ENCODE peak calls at places on chromosome 12, in eight cellular contexts. D, K, A, V, J, N, X and H are unnamed samples.

GRCh38 chr12:20885116-20885515 is 74.6 kb downstream of the SLCO1B3 start:
- DNase-seq in A (no peak), D (no peak), X (no peak), K (no peak), N (no peak), J (no peak), V (no peak), H (no peak)

GRCh38 chr12:95397566-95397965 is 76.4 kb upstream of the METAP2 start:
- DNase-seq in N (no peak), K (no peak), J (no peak), A (no peak), D (no peak), V (no peak), X (no peak), H (no peak)

GRCh38 chr12:57456737-57457490 is 1.8 kb downstream of the INHBE start:
- DNase-seq in A (no peak), X (no peak), J (no peak), V (no peak), D (no peak), N (no peak), K (no peak), H (no peak)

GRCh38 chr12:118357327-118358007 is 15.2 kb downstream of the TAOK3 start:
- DNase-seq in D (no peak), J (no peak), K (no peak), A (peak), N (no peak), V (no peak), X (no peak), H (no peak)

GRCh38 chr12:105454688-105455087 is 124.2 kb downstream of the C12orf75 start:
- DNase-seq in A (no peak), V (no peak), J (no peak), X (no peak), N (no peak), K (no peak), D (no peak), H (no peak)

GRCh38 chr12:106766393-106766826 is 8.1 kb upstream of the RIC8B start:
- DNase-seq in K (no peak), V (no peak), N (no peak), X (no peak), D (no peak), A (no peak), J (peak), H (no peak)

GRCh38 chr12:48015954-48016353 is 11.7 kb upstream of the COL2A1 start:
- DNase-seq in K (no peak), N (no peak), A (no peak), X (no peak), V (no peak), J (no peak), D (no peak), H (no peak)

GRCh38 chr12:48007206-48007605 is 2.9 kb upstream of the COL2A1 start:
- DNase-seq in X (no peak), J (no peak), N (no peak), K (no peak), V (no peak), A (no peak), D (no peak), H (no peak)

GRCh38 chr12:116202940-116203339 is 74.6 kb downstream of the MED13L start:
- DNase-seq in J (no peak), D (no peak), V (no peak), K (no peak), A (no peak), N (no peak), X (no peak), H (no peak)

GRCh38 chr12:7108928-7109920 is at the start of gene C1RL:
- DNase-seq in V (peak), K (peak), A (peak), D (peak), N (peak), J (peak), X (peak), H (peak)

GRCh38 chr12:72586456-72586855 is 314.3 kb downstream of the TRHDE start:
- DNase-seq in V (peak), X (no peak), A (no peak), K (no peak), D (no peak), N (no peak), J (no peak), H (no peak)

GRCh38 chr12:120774169-120774916 is 48.7 kb downstream of the ACADS start:
- DNase-seq in N (no peak), J (no peak), D (no peak), A (no peak), X (no peak), K (no peak), V (no peak), H (no peak)

GRCh38 chr12:57452937-57453509 is 2.1 kb upstream of the INHBE start:
- DNase-seq in V (peak), J (peak), D (no peak), A (peak), X (no peak), N (peak), K (peak), H (no peak)

GRCh38 chr12:68007466-68007865 is 18.2 kb downstream of the IFNG-AS1 start:
- DNase-seq in V (no peak), X (no peak), N (no peak), A (no peak), K (no peak), D (no peak), J (no peak), H (no peak)

GRCh38 chr12:56151672-56152131 is 685 bp upstream of the MYL6B start:
- DNase-seq in X (peak), D (peak), A (peak), J (peak), K (peak), V (peak), N (peak), H (no peak)

GRCh38 chr12:47094804-47095203 is 15.0 kb upstream of the AMIGO2 start:
- DNase-seq in X (no peak), A (no peak), V (no peak), K (no peak), D (no peak), N (no peak), J (no peak), H (no peak)

GRCh38 chr12:109818900-109819500 is 14.2 kb downstream of the TRPV4 start:
- DNase-seq in K (peak), N (no peak), D (no peak), X (no peak), V (no peak), J (no peak), A (no peak), H (no peak)

GRCh38 chr12:31006416-31007152 is 67.1 kb upstream of the DDX11 start:
- DNase-seq in V (no peak), X (no peak), J (no peak), D (no peak), N (no peak), A (no peak), K (no peak), H (no peak)

DNA sequence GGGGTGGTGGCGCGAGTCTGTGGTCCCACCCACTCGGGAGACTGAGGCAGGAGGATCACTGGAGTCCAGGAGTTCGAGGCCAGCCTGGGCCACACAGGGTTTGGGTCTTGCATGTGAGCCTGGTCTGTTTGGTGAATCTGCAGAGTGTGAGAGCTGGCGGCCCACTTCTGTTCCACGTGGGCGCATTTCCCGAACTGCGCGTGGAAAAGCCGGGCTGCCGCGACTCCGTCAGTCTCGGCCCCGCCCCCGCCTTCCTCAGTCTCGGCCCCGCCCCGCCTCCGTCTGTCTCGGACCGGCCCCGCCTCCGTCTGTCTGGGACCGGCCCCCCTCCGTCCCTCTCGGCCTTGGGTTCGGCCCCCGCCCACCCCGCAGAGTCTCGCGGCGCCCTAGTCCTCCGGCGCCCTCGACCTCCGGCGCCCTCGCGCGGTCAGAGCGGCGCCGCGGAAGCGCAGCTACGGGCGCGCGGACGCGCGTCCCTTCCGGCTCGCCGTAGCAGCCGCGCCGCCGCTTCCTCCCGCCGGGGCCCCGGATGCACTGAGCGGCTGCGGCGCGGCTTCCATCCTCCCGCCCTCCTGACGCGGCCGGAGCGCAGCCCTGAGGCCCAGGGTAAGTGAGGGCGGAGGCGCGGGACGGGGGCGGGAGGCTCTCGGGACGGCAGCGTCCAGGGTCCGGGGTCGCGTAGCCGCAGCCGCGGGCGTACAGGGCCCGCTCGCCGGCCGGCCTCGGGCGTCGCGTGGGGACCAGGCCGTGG is at the start of gene EP400:
- DNase-seq in V (peak), A (peak), D (peak), K (peak), J (peak), X (peak), N (peak), H (peak)
- TF ChIP-seq CTCF in V (peak), A (peak), D (peak), K (peak), J (peak), X (peak), N (peak), H (peak)

GRCh38 chr12:5493018-5493417 is 61.1 kb downstream of the NTF3 start:
- DNase-seq in N (no peak), A (no peak), V (peak), X (no peak), K (no peak), D (no peak), J (no peak), H (no peak)
- TF ChIP-seq CTCF in N (peak), A (no peak), V (peak), X (no peak), K (no peak), D (no peak), J (no peak), H (peak)

DNA sequence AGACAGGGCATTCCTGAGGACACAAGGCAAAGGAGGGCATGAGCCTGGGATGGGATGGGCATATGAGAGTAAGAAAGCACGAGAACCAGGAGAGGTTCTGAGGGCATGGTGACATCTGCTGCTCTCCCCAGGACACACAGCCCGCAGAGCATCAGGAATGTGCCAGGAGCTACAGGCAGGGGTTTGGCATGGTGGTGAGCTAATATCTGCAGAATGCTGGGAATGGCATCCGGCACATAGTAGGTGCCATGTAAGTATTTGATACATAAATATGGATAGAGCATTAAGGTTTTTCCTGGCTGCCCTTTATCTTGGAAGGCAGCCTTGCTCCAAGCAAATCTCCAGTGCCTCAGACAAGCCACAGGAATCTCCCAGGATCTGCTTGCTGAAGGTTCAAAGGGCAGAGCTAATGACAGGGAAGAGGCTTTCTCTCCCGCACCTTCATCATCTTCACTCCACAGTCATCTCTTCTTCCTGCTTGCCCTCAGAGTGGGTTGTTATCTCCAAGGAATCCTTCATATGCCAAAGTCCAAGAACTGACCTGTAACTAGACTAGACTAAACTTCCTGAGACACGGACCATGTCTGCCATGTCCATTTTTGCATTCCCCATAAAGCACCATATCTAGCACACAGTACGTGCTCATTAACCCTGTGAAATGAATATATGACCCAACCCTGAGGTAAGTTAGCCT is 62.0 kb upstream of the SCN8A start:
- DNase-seq in D (no peak), X (no peak), J (no peak), A (no peak), K (no peak), V (no peak), N (no peak), H (no peak)
- TF ChIP-seq CTCF in D (no peak), X (no peak), J (no peak), A (no peak), K (no peak), V (no peak), N (no peak), H (no peak)

DNA sequence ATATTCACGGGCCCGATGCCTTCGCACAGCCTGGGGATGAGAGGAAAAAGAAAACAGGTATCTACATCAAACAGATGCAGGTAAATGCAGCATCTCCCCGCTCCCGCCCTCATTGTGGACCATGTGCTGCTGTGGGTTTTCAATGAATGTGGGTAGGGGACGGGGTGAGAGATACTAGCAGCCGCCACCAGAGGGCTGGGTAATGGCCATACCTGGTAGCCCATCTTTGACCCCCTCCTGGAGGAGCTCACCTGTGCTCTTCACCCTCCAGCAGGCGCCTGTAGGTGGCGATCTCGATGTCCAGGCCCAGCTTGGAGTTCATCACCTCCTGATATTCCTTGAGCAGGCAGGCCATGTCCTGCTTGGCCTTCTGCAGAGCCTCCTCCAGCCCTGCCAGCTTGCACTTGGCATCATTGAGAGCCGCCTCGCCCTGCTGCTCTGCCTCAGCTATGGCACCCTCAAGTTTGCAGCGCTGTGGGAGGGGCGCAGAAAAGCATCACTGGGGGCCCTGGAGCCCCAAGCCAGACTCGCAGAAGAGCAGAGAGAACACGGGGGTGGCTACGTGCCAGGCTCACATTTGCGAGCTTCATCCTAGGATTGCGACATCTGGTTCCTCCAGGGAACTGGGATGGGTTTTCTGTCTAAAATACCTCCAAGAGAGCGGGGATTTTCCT is 10.2 kb downstream of the KRT82 start:
- DNase-seq in D (no peak), J (no peak), X (no peak), N (no peak), K (peak), V (peak), A (peak), H (no peak)
- TF ChIP-seq CTCF in D (peak), J (no peak), X (no peak), N (peak), K (no peak), V (peak), A (peak), H (peak)

DNA sequence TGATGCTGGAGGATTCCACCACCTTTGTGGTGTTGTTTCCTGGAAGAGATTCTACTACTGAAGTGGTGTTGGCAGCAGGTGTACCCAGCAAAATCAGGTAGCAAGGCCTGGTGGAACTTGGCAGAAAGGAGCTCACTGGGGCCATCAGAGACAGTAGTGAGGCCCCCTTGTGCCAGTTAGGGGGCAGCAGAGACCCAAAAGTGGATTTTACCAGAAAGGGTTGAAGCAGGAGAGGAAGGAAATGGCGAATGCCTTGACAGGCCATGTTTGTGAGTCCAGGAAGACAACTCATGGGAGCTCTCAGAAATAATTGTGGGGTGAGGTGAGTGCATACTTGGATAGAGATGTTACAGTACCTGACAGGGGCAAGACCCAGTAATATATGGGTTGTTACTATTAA is 137.7 kb upstream of the FGD4 start:
- DNase-seq in A (no peak), V (peak), K (no peak), D (no peak), N (no peak), J (no peak), X (no peak), H (no peak)
- TF ChIP-seq CTCF in A (peak), V (peak), K (no peak), D (peak), N (no peak), J (no peak), X (no peak), H (peak)

DNA sequence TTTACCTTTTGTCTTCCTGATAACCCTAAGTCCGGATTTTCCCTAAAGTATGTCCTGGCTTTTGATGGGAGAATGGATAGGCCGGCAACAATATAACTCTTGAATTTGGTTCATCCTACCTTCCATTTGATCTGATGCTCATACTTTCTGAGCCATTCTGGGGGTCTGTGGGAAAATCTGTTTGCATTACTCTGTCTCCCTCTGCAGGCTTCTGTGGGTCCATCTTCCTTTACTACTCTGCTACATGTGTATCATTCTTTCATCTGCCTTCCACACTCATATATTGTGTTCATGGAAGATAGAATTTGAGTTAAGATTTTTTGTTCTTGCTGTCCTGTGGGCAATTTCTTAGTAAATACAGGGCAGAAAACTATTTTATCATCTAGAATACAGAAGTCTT is 101.5 kb downstream of the NAV3 start:
- DNase-seq in K (no peak), D (no peak), X (no peak), N (no peak), A (no peak), V (no peak), J (no peak), H (no peak)
- TF ChIP-seq CTCF in K (no peak), D (peak), X (no peak), N (no peak), A (no peak), V (peak), J (no peak), H (peak)

DNA sequence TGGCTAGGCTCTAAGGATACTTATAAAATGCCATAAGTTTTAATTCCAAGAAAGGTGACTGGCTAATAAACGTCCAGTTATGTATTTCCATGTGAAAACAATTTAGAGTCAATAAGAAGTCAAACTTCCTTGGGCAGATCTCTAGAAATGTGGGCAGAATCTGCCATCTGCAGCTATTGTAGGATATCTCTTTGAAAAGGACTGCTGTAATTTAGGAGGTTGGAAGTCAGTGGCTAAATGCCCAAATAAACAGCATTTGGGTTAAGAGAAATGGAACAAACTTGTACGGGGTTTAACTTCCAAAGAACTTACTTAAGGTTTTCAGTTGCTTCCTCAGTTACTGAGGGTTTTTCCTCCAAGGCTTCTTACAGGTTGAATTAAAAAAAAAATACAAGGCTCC is 121.6 kb downstream of the FIGNL2 start:
- DNase-seq in J (no peak), A (no peak), V (no peak), D (no peak), X (no peak), K (no peak), N (no peak), H (no peak)
- TF ChIP-seq CTCF in J (no peak), A (no peak), V (no peak), D (no peak), X (no peak), K (no peak), N (no peak), H (no peak)

GRCh38 chr12:132246997-132247717 is 82.2 kb downstream of the GALNT9 start:
- DNase-seq in J (no peak), N (peak), X (peak), K (peak), V (no peak), A (no peak), D (no peak), H (no peak)
- TF ChIP-seq CTCF in J (no peak), N (no peak), X (no peak), K (no peak), V (no peak), A (no peak), D (no peak), H (no peak)

DNA sequence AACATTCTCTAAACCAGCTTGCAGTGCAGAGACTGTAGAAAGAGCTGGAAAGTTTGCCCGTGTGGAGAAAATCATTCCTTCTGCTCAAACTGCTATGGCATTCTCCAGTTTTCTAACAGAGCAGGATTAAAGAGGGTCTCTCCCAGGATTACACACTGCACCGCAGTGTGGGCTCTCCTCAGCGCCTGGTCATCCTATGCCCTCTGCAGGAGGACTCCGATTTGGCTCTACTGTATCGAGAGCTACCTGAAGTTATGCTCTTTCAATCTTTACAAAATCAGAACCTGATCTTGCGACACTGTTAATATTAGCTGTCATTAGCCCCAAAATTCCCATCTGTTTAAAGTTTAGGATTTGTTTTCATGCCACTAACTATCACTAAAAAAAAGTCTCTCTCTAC is 33.0 kb downstream of the BHLHE41 start:
- DNase-seq in K (no peak), A (no peak), X (no peak), J (peak), N (no peak), D (no peak), V (peak), H (no peak)
- TF ChIP-seq CTCF in K (no peak), A (no peak), X (no peak), J (no peak), N (no peak), D (peak), V (peak), H (peak)

DNA sequence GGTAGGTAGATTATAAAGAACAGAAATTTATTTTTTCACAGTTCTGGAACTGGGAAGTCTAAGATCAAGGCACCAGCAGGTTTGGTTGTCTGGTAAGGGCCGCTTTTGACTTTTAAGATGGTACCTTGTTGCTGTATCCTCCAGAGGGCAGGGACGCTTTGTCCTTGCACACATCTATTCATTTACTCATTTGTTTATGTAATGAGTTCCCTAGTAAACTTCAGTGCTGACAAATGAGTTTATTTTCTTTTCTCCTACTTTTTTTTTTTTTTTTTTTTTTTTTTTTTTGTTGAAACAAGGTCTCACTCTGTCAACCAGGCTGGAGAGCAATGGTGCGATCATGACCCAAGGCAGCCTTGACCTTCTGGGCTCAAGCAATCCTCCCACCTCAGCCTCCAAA is 195.7 kb downstream of the FBXL14 start:
- DNase-seq in D (peak), A (no peak), X (no peak), N (no peak), V (no peak), K (no peak), J (no peak), H (no peak)
- TF ChIP-seq CTCF in D (no peak), A (no peak), X (no peak), N (no peak), V (no peak), K (no peak), J (no peak), H (no peak)